ENCODE peak calls at places on chromosomes 12 and 14, in nine cellular contexts. A is testis, P is tibial artery, S is transverse colon, E is uterus, D is fibroblast of lung, O is OCI-LY7, C is hepatocyte, I is cardiac muscle cell. J is an unnamed sample.

GRCh38 chr12:118377005-118377890 is 893 bp downstream of the SUDS3 start:
- DNase-seq in S (no peak), I (no peak), C (peak; percentile 10), E (no peak), O (peak; percentile 53), A (no peak), P (no peak), D (no peak), J (no peak)

GRCh38 chr14:97846156-97846555 is 1049.0 kb downstream of the VRK1 start:
- DNase-seq in D (no peak), P (no peak), S (no peak), C (no peak), O (no peak), A (no peak), E (no peak), I (no peak), J (no peak)

GRCh38 chr14:33347816-33348215 is 409.1 kb downstream of the NPAS3 start:
- DNase-seq in P (no peak), A (no peak), E (no peak), I (no peak), S (no peak), C (no peak), D (no peak), O (no peak), J (no peak)

GRCh38 chr12:20017772-20018171 is 350.6 kb upstream of the PDE3A start:
- DNase-seq in E (no peak), A (no peak), O (no peak), I (no peak), C (no peak), P (no peak), S (no peak), D (no peak), J (no peak)

GRCh38 chr14:97056086-97056485 is 258.9 kb downstream of the VRK1 start:
- DNase-seq in O (no peak), S (no peak), P (no peak), A (no peak), I (no peak), C (no peak), E (no peak), D (no peak), J (no peak)

GRCh38 chr12:22437031-22437806 is 102.7 kb upstream of the ST8SIA1 start:
- DNase-seq in O (no peak), D (no peak), P (no peak), I (no peak), C (peak; percentile 35), A (no peak), E (no peak), S (no peak), J (no peak)

GRCh38 chr14:102029956-102030355 is 56.9 kb downstream of the HSP90AA1 start:
- DNase-seq in I (no peak), C (no peak), E (no peak), S (no peak), P (no peak), A (no peak), D (peak; percentile 45), O (no peak), J (no peak)

GRCh38 chr12:81617915-81618314 is 141.2 kb downstream of the PPFIA2 start:
- DNase-seq in C (no peak), P (no peak), D (no peak), I (peak; percentile 86), S (no peak), O (no peak), A (no peak), E (no peak), J (no peak)

GRCh38 chr14:30603402-30603801 is 18.7 kb upstream of the SCFD1 start:
- DNase-seq in O (no peak), S (no peak), D (no peak), E (no peak), I (no peak), C (no peak), P (no peak), A (no peak), J (no peak)

GRCh38 chr12:23503544-23503943 is 445.9 kb downstream of the SOX5 start:
- DNase-seq in S (no peak), I (no peak), P (no peak), D (no peak), C (no peak), O (no peak), E (no peak), A (no peak), J (no peak)

GRCh38 chr12:11688379-11688778 is 38.9 kb downstream of the ETV6 start:
- DNase-seq in S (no peak), I (no peak), C (no peak), E (no peak), O (no peak), A (no peak), P (no peak), D (no peak), J (no peak)

GRCh38 chr12:77047341-77048202 is 17.8 kb downstream of the E2F7 start:
- DNase-seq in D (no peak), A (no peak), S (no peak), C (no peak), O (no peak), E (no peak), P (no peak), I (no peak), J (no peak)
- TF ChIP-seq CTCF in D (peak; percentile 15), A (no peak), S (no peak), C (peak; percentile 29), O (peak; percentile 25), E (no peak), P (no peak), I (no peak), J (no peak)

GRCh38 chr12:75848533-75848932 is 183.0 kb downstream of the PHLDA1 start:
- DNase-seq in D (peak; percentile 74), C (no peak), E (no peak), A (no peak), O (no peak), P (no peak), S (no peak), I (no peak), J (no peak)
- H3K4me1 ChIP-seq in D (peaks cover 22% of the 10 kb centered on the region), C (peaks cover 11% of the 10 kb centered on the region), E (no peaks in the 10 kb centered on the region), A (no peaks in the 10 kb centered on the region), O (peaks cover 7% of the 10 kb centered on the region), P (no peaks in the 10 kb centered on the region), S (peaks cover 9% of the 10 kb centered on the region), I (peaks cover 8% of the 10 kb centered on the region), J (no peaks in the 10 kb centered on the region)

GRCh38 chr12:113163030-113163360 is 13.5 kb downstream of the CFAP73 start:
- DNase-seq in S (no peak), I (no peak), A (no peak), C (no peak), P (no peak), E (no peak), O (no peak), D (no peak), J (no peak)
- H3K36me3 ChIP-seq in S (peaks cover 23% of the 10 kb centered on the region), I (peaks cover 7% of the 10 kb centered on the region), A (no peaks in the 10 kb centered on the region), C (no peaks in the 10 kb centered on the region), P (peaks cover 100% of the 10 kb centered on the region), E (no peaks in the 10 kb centered on the region), O (peaks cover 92% of the 10 kb centered on the region), D (peaks cover 30% of the 10 kb centered on the region), J (no peaks in the 10 kb centered on the region)

GRCh38 chr14:21059842-21060589 is 2.4 kb downstream of the RNASE8 start:
- DNase-seq in O (no peak), S (no peak), A (no peak), P (no peak), E (no peak), D (no peak), C (no peak), I (no peak), J (no peak)
- TF ChIP-seq CTCF in O (no peak), S (no peak), A (no peak), P (no peak), E (no peak), D (no peak), C (no peak), I (no peak), J (no peak)